ENCODE peak calls at places on chromosomes 1 and 21, in six cellular contexts. C, O, K, G, N and Z are unnamed samples.

GRCh38 chr1:220924331-220924730 is 45.1 kb downstream of the HLX start:
- DNase-seq in N (no peak), K (peak), G (no peak), O (no peak), C (no peak), Z (no peak)

GRCh38 chr1:42960693-42961559 is 2.3 kb upstream of the SLC2A1 start:
- DNase-seq in O (no peak), G (no peak), K (no peak), C (no peak), N (no peak), Z (no peak)

GRCh38 chr1:66283583-66284041 is 250.3 kb upstream of the SGIP1 start:
- DNase-seq in K (peak), N (peak), G (no peak), O (no peak), C (no peak), Z (no peak)

GRCh38 chr21:41635874-41636273 is 127.9 kb upstream of the TMPRSS2 start:
- DNase-seq in O (no peak), N (no peak), K (no peak), C (no peak), G (no peak), Z (no peak)

GRCh38 chr21:19853709-19854575 is 1144.3 kb upstream of the NCAM2 start:
- DNase-seq in K (no peak), N (no peak), G (no peak), O (peak), C (no peak), Z (no peak)

GRCh38 chr1:1599919-1600860 is at the start of gene FNDC10:
- DNase-seq in C (peak), K (no peak), G (no peak), O (no peak), N (no peak), Z (no peak)

GRCh38 chr21:27477321-27477720 is 510.4 kb upstream of the ADAMTS5 start:
- DNase-seq in G (no peak), O (no peak), N (no peak), C (no peak), K (no peak), Z (no peak)

GRCh38 chr1:27648602-27649305 is 13.8 kb upstream of the FGR start:
- DNase-seq in C (no peak), O (no peak), G (no peak), N (no peak), K (no peak), Z (no peak)

GRCh38 chr1:3032970-3033794 is 11.9 kb downstream of the ACTRT2 start:
- DNase-seq in K (no peak), O (no peak), N (no peak), G (no peak), C (no peak), Z (peak)